ENCODE peak calls at places on chromosomes 1 and 21, in ten cellular contexts. One of them, this sample, is unnamed.

GRCh38 chr1:78792756-78793155 is 143.1 kb downstream of the IFI44 start:
- DNase-seq in NCI-H1436 treated with DMSO at 0.1 percent for 48 hours: no peak
- DNase-seq in psoas muscle: no peak
- DNase-seq in NCI-H748 treated with DMSO at 0.1 percent for 48 hours: no peak
- DNase-seq in AG09309: no peak
- DNase-seq in B cell: no peak
- DNase-seq in ELR: peak
- DNase-seq in stimulated activated CD4-positive, alpha-beta T cell treated with anti-CD3 and anti-CD28 coated beads, Interleukin-4, amount 100 ng/mL, for 1 hour: no peak
- DNase-seq in nephron progenitor cell: no peak
- DNase-seq in MCF 10A: no peak
- DNase-seq in this sample: no peak

GRCh38 chr1:58618303-58618702 is 41.3 kb upstream of the TACSTD2 start:
- DNase-seq in NCI-H1436 treated with DMSO at 0.1 percent for 48 hours: no peak
- DNase-seq in psoas muscle: peak
- DNase-seq in NCI-H748 treated with DMSO at 0.1 percent for 48 hours: no peak
- DNase-seq in AG09309: peak
- DNase-seq in B cell: no peak
- DNase-seq in ELR: peak
- DNase-seq in stimulated activated CD4-positive, alpha-beta T cell treated with anti-CD3 and anti-CD28 coated beads, Interleukin-4, amount 100 ng/mL, for 1 hour: no peak
- DNase-seq in nephron progenitor cell: no peak
- DNase-seq in MCF 10A: peak
- DNase-seq in this sample: peak

GRCh38 chr1:209900734-209901133 is 37.3 kb upstream of the SYT14 start:
- DNase-seq in NCI-H1436 treated with DMSO at 0.1 percent for 48 hours: no peak
- DNase-seq in psoas muscle: no peak
- DNase-seq in NCI-H748 treated with DMSO at 0.1 percent for 48 hours: no peak
- DNase-seq in AG09309: peak
- DNase-seq in B cell: no peak
- DNase-seq in ELR: peak
- DNase-seq in stimulated activated CD4-positive, alpha-beta T cell treated with anti-CD3 and anti-CD28 coated beads, Interleukin-4, amount 100 ng/mL, for 1 hour: no peak
- DNase-seq in nephron progenitor cell: no peak
- DNase-seq in MCF 10A: peak
- DNase-seq in this sample: peak

GRCh38 chr21:41230530-41230929 is 62.6 kb downstream of the BACE2 start:
- DNase-seq in NCI-H1436 treated with DMSO at 0.1 percent for 48 hours: no peak
- DNase-seq in psoas muscle: no peak
- DNase-seq in NCI-H748 treated with DMSO at 0.1 percent for 48 hours: no peak
- DNase-seq in AG09309: no peak
- DNase-seq in B cell: no peak
- DNase-seq in ELR: no peak
- DNase-seq in stimulated activated CD4-positive, alpha-beta T cell treated with anti-CD3 and anti-CD28 coated beads, Interleukin-4, amount 100 ng/mL, for 1 hour: no peak
- DNase-seq in nephron progenitor cell: no peak
- DNase-seq in MCF 10A: no peak
- DNase-seq in this sample: no peak

GRCh38 chr1:170168263-170168662 is 22.5 kb downstream of the NTMT2 start:
- DNase-seq in NCI-H1436 treated with DMSO at 0.1 percent for 48 hours: no peak
- DNase-seq in psoas muscle: no peak
- DNase-seq in NCI-H748 treated with DMSO at 0.1 percent for 48 hours: peak
- DNase-seq in AG09309: no peak
- DNase-seq in B cell: no peak
- DNase-seq in ELR: peak
- DNase-seq in stimulated activated CD4-positive, alpha-beta T cell treated with anti-CD3 and anti-CD28 coated beads, Interleukin-4, amount 100 ng/mL, for 1 hour: no peak
- DNase-seq in nephron progenitor cell: no peak
- DNase-seq in MCF 10A: peak
- DNase-seq in this sample: peak

GRCh38 chr1:204587621-204588020 is 71.4 kb downstream of the MDM4 start:
- DNase-seq in NCI-H1436 treated with DMSO at 0.1 percent for 48 hours: no peak
- DNase-seq in psoas muscle: no peak
- DNase-seq in NCI-H748 treated with DMSO at 0.1 percent for 48 hours: no peak
- DNase-seq in AG09309: no peak
- DNase-seq in B cell: no peak
- DNase-seq in ELR: no peak
- DNase-seq in stimulated activated CD4-positive, alpha-beta T cell treated with anti-CD3 and anti-CD28 coated beads, Interleukin-4, amount 100 ng/mL, for 1 hour: no peak
- DNase-seq in nephron progenitor cell: no peak
- DNase-seq in MCF 10A: no peak
- DNase-seq in this sample: no peak

GRCh38 chr1:184223216-184223615 is 163.6 kb upstream of the C1orf21 start:
- DNase-seq in NCI-H1436 treated with DMSO at 0.1 percent for 48 hours: no peak
- DNase-seq in psoas muscle: no peak
- DNase-seq in NCI-H748 treated with DMSO at 0.1 percent for 48 hours: no peak
- DNase-seq in AG09309: no peak
- DNase-seq in B cell: no peak
- DNase-seq in ELR: no peak
- DNase-seq in stimulated activated CD4-positive, alpha-beta T cell treated with anti-CD3 and anti-CD28 coated beads, Interleukin-4, amount 100 ng/mL, for 1 hour: peak
- DNase-seq in nephron progenitor cell: no peak
- DNase-seq in MCF 10A: no peak
- DNase-seq in this sample: no peak

GRCh38 chr1:121586369-121587229 is 401.8 kb downstream of the SRGAP2C start:
- DNase-seq in NCI-H1436 treated with DMSO at 0.1 percent for 48 hours: no peak
- DNase-seq in psoas muscle: no peak
- DNase-seq in NCI-H748 treated with DMSO at 0.1 percent for 48 hours: no peak
- DNase-seq in AG09309: no peak
- DNase-seq in B cell: no peak
- DNase-seq in ELR: peak
- DNase-seq in stimulated activated CD4-positive, alpha-beta T cell treated with anti-CD3 and anti-CD28 coated beads, Interleukin-4, amount 100 ng/mL, for 1 hour: no peak
- DNase-seq in nephron progenitor cell: peak
- DNase-seq in MCF 10A: no peak
- DNase-seq in this sample: peak

GRCh38 chr1:13681921-13682320 is 18.1 kb upstream of the PRDM2 start:
- DNase-seq in NCI-H1436 treated with DMSO at 0.1 percent for 48 hours: no peak
- DNase-seq in psoas muscle: no peak
- DNase-seq in NCI-H748 treated with DMSO at 0.1 percent for 48 hours: no peak
- DNase-seq in AG09309: no peak
- DNase-seq in B cell: no peak
- DNase-seq in ELR: no peak
- DNase-seq in stimulated activated CD4-positive, alpha-beta T cell treated with anti-CD3 and anti-CD28 coated beads, Interleukin-4, amount 100 ng/mL, for 1 hour: no peak
- DNase-seq in nephron progenitor cell: no peak
- DNase-seq in MCF 10A: no peak
- DNase-seq in this sample: no peak

GRCh38 chr21:37788503-37788902 is 127.8 kb downstream of the KCNJ6 start:
- DNase-seq in NCI-H1436 treated with DMSO at 0.1 percent for 48 hours: no peak
- DNase-seq in psoas muscle: no peak
- DNase-seq in NCI-H748 treated with DMSO at 0.1 percent for 48 hours: no peak
- DNase-seq in AG09309: no peak
- DNase-seq in B cell: no peak
- DNase-seq in ELR: peak
- DNase-seq in stimulated activated CD4-positive, alpha-beta T cell treated with anti-CD3 and anti-CD28 coated beads, Interleukin-4, amount 100 ng/mL, for 1 hour: no peak
- DNase-seq in nephron progenitor cell: no peak
- DNase-seq in MCF 10A: no peak
- DNase-seq in this sample: peak

GRCh38 chr1:192998536-192998935 is 60.6 kb downstream of the UCHL5 start:
- DNase-seq in NCI-H1436 treated with DMSO at 0.1 percent for 48 hours: no peak
- DNase-seq in psoas muscle: no peak
- DNase-seq in NCI-H748 treated with DMSO at 0.1 percent for 48 hours: no peak
- DNase-seq in AG09309: no peak
- DNase-seq in B cell: no peak
- DNase-seq in ELR: peak
- DNase-seq in stimulated activated CD4-positive, alpha-beta T cell treated with anti-CD3 and anti-CD28 coated beads, Interleukin-4, amount 100 ng/mL, for 1 hour: no peak
- DNase-seq in nephron progenitor cell: no peak
- DNase-seq in MCF 10A: no peak
- DNase-seq in this sample: peak